ENCODE peak calls at places on chromosomes 1 and 21, in six cellular contexts. C is pancreas, L is brain microvascular endothelial cell, I is AG04450, T is astrocyte of the spinal cord, R is BJ. Y is an unnamed sample.

GRCh38 chr1:77175230-77175844 is 43.9 kb downstream of the PIGK start:
- DNase-seq in I (no peak), C (no peak), L (no peak), R (no peak), T (peak), Y (peak)

GRCh38 chr1:87115317-87115885 is 201.0 kb downstream of the HS2ST1 start:
- DNase-seq in L (peak), C (no peak), I (peak), R (peak), T (peak), Y (peak)

GRCh38 chr1:27605796-27606707 is 2.1 kb upstream of the AHDC1 start:
- DNase-seq in C (peak), L (no peak), T (peak), R (no peak), I (peak), Y (peak)

GRCh38 chr1:192489046-192489445 is 86.5 kb upstream of the RGS1 start:
- DNase-seq in R (peak), I (no peak), C (no peak), L (no peak), T (no peak), Y (no peak)

GRCh38 chr1:226123212-226123560 is 60.7 kb downstream of the H3-3A start:
- DNase-seq in R (no peak), C (no peak), L (no peak), I (no peak), T (no peak), Y (no peak)

GRCh38 chr1:163085041-163085903 is 16.1 kb downstream of the RGS4 start:
- DNase-seq in L (no peak), I (no peak), C (no peak), R (peak), T (no peak), Y (no peak)

GRCh38 chr1:61853545-61853944 is 111.3 kb downstream of the PATJ start:
- DNase-seq in I (no peak), C (no peak), R (no peak), T (peak), L (no peak), Y (peak)

GRCh38 chr1:38815903-38816627 is 43.5 kb downstream of the RRAGC start:
- DNase-seq in R (no peak), L (no peak), I (no peak), T (no peak), C (no peak), Y (no peak)

GRCh38 chr1:27561126-27561899 is 42.6 kb downstream of the AHDC1 start:
- DNase-seq in T (peak), L (no peak), C (no peak), I (no peak), R (no peak), Y (no peak)

GRCh38 chr1:231628207-231628876 is 1.8 kb downstream of the DISC1 start:
- DNase-seq in I (no peak), L (no peak), T (no peak), C (no peak), R (peak), Y (no peak)

GRCh38 chr1:231629132-231629531 is 2.5 kb downstream of the DISC1 start:
- DNase-seq in C (no peak), I (no peak), R (no peak), L (peak), T (no peak), Y (peak)

GRCh38 chr1:231626535-231626950 is at the start of gene DISC1:
- DNase-seq in R (peak), T (peak), L (peak), C (peak), I (peak), Y (peak)

GRCh38 chr1:231625975-231626534 is 535 bp upstream of the DISC1 start:
- DNase-seq in L (no peak), I (no peak), T (no peak), R (no peak), C (no peak), Y (no peak)

GRCh38 chr1:231626951-231627614 is 493 bp downstream of the DISC1 start:
- DNase-seq in C (peak), I (no peak), R (no peak), L (peak), T (peak), Y (peak)
- TF ChIP-seq CTCF in C (no peak), I (no peak), R (no peak), L (no peak), T (no peak), Y (no peak)

DNA sequence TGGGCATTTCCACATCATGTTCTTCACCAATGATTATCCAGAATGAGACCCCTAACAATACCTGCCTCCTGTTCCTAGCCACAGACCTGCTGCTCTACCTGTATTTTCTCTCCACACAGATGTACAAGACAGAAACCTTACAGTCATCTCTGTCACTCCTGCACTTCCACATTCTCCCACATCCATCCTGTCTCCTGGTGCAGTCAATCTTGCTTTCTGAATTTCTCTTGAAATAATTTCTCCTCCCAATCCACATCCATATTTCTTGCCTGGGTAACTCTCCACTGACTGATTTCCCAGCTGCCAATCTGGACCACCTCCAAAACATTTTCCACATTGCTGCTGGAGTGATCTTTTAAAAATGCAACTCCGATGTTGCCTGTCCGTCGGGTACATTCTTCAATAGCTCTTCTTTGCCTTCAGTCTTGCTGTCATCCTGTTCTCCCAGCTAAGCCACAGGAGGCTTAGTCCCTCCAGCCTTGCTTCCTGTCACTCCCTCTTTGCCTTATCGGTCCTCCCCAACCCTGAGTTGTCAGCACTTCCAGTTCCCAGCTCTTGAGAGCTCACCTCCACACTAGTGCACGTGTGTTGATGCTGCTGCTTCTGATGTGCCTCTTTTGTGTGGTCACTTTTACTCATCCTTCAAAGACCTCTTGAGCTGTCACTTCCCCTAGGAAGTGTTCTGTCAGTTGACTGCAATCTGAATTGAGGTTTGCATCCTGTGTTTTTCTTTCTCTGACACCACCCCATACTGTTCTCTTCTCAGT is 15.1 kb downstream of the UCK2 start:
- DNase-seq in C (no peak), I (no peak), R (no peak), T (peak), L (peak), Y (peak)
- H3K4me3 ChIP-seq in C (no peak), I (peak), R (no peak), T (no peak), L (no peak), Y (no peak)

GRCh38 chr1:25889470-25889869 is 14.0 kb upstream of the PAQR7 start:
- DNase-seq in L (peak), I (no peak), R (no peak), T (no peak), C (no peak), Y (no peak)
- TF ChIP-seq CTCF in L (peak), I (peak), R (peak), T (peak), C (no peak), Y (no peak)

DNA sequence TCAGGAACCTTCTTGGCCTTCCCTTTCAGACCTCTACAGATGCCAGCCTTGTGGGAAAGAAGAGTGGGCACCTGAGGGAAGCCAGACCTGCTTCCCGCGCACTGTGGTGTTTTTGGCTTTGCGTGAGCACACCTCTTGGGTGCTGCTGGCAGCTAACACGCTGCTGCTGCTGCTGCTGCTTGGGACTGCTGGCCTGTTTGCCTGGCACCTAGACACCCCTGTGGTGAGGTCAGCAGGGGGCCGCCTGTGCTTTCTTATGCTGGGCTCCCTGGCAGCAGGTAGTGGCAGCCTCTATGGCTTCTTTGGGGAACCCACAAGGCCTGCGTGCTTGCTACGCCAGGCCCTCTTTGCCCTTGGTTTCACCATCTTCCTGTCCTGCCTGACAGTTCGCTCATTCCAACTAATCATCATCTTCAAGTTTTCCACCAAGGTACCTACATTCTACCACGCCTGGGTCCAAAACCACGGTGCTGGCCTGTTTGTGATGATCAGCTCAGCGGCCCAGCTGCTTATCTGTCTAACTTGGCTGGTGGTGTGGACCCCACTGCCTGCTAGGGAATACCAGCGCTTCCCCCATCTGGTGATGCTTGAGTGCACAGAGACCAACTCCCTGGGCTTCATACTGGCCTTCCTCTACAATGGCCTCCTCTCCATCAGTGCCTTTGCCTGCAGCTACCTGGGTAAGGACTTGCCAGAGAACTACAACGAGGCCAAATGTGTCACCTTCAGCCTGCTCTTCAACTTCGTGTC is 995 bp upstream of the ZBTB48 start:
- DNase-seq in I (no peak), L (no peak), C (no peak), T (no peak), R (no peak), Y (no peak)
- H3K4me3 ChIP-seq in I (peak), L (no peak), C (no peak), T (no peak), R (no peak), Y (no peak)

GRCh38 chr1:45093334-45093733 is 81.3 kb downstream of the UROD start:
- DNase-seq in L (no peak), R (no peak), T (no peak), C (no peak), I (no peak), Y (no peak)
- TF ChIP-seq CTCF in L (no peak), R (no peak), T (no peak), C (no peak), I (no peak), Y (no peak)

DNA sequence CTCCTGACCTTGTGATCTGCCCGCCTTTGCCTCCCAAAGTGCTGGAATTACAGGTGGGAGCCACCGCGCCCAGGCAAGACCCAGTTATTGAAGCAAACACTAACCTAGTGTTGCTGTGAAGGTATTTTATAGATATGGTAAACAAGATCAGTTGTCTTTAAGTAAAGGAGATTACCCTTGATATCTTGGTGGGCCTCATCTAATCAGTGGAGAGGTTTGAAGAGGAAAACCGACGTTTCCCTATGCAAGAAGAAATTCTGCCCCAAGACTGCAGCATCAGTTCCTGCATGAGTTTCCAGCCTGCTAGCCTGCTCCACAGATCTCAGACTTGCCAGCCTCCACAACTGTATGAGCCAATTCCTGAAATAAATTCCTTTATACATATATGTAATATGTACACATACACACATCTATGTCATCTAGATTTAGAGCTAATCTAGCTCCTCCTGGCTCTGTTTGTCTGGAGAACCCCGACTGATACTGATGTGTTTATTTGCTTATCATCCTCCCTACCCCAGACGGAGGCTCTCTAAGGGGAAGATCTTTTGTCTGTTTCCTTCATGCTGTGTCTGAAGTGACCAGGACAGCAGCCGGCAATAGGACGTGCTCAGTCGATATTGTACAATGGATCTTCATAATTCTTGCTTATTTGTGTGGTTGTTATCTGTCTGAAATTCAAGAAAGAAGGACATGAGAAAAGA is 90.9 kb downstream of the IER5 start:
- DNase-seq in R (no peak), C (no peak), T (no peak), L (no peak), I (no peak), Y (no peak)
- H3K4me3 ChIP-seq in R (no peak), C (no peak), T (no peak), L (no peak), I (no peak), Y (no peak)

GRCh38 chr1:56411484-56412180 is 167.7 kb downstream of the PLPP3 start:
- DNase-seq in R (no peak), L (no peak), C (peak), T (no peak), I (no peak), Y (peak)

GRCh38 chr1:56406821-56407220 is 172.5 kb downstream of the PLPP3 start:
- DNase-seq in I (no peak), L (no peak), T (no peak), C (no peak), R (no peak), Y (no peak)

GRCh38 chr1:56410405-56410804 is 169.0 kb downstream of the PLPP3 start:
- DNase-seq in I (no peak), C (no peak), T (no peak), R (no peak), L (no peak), Y (no peak)

GRCh38 chr1:56411021-56411420 is 168.3 kb downstream of the PLPP3 start:
- DNase-seq in C (no peak), R (no peak), L (no peak), T (no peak), I (no peak), Y (no peak)

GRCh38 chr1:56409112-56409691 is 170.2 kb downstream of the PLPP3 start:
- DNase-seq in C (peak), R (no peak), L (no peak), T (no peak), I (no peak), Y (no peak)
- TF ChIP-seq CTCF in C (peak), R (peak), L (peak), T (peak), I (no peak), Y (peak)

GRCh38 chr21:29194847-29195246 is 64.4 kb downstream of the MAP3K7CL start:
- DNase-seq in R (no peak), I (no peak), T (no peak), C (no peak), L (peak), Y (no peak)
- H3K4me3 ChIP-seq in R (no peak), I (no peak), T (no peak), C (no peak), L (no peak), Y (no peak)

DNA sequence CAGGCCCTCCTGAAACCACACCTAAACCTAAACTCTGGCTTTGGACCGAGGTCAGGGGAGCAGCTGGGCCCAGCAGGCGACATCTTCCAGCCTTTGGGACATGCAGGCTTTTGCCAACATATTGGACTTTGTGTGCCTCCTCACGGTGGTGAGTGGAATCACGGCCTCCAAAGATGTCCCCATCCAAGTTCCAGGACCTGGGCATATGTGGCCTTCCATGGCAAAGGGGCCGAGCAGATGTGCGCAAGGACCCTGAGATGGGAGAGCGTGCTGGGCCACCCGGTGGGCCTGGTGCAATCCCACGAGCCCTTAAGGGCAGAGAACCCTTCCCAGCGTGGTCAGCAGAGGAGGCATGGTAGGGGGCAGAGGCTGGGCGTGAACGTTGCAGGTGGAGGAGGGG is 160.8 kb upstream of the C1orf174 start:
- DNase-seq in R (no peak), C (no peak), I (no peak), T (no peak), L (no peak), Y (no peak)
- TF ChIP-seq CTCF in R (no peak), C (no peak), I (no peak), T (no peak), L (no peak), Y (no peak)